ENCODE peak calls at places on chromosomes 5 and 9, in six cellular contexts. One of them, this sample, is unnamed.
A peak's percentile ranks its signal among the peaks of the same experiment; 100 is the strongest.

GRCh38 chr9:127608104-127608966 is 3.7 kb upstream of the STXBP1 start:
- DNase-seq in cardiac muscle cell: peak; percentile 52
- DNase-seq in GM12865: peak; percentile 66
- DNase-seq in uterus: peak; percentile 81
- DNase-seq in lower lobe of right lung: peak; percentile 88
- DNase-seq in A673: peak; percentile 43
- DNase-seq in this sample: peak; percentile 86

GRCh38 chr5:93404246-93404645 is 176.8 kb downstream of the NR2F1-AS1 start:
- DNase-seq in cardiac muscle cell: peak; percentile 36
- DNase-seq in GM12865: no peak
- DNase-seq in uterus: no peak
- DNase-seq in lower lobe of right lung: no peak
- DNase-seq in A673: no peak
- DNase-seq in this sample: no peak

GRCh38 chr5:164048527-164048926 is 543.1 kb downstream of the MAT2B start:
- DNase-seq in cardiac muscle cell: peak; percentile 62
- DNase-seq in GM12865: no peak
- DNase-seq in uterus: no peak
- DNase-seq in lower lobe of right lung: no peak
- DNase-seq in A673: no peak
- DNase-seq in this sample: no peak

GRCh38 chr5:43121565-43122484 is 1.1 kb downstream of the ZNF131 start:
- DNase-seq in cardiac muscle cell: peak; percentile 51
- DNase-seq in GM12865: peak; percentile 65
- DNase-seq in uterus: no peak
- DNase-seq in lower lobe of right lung: no peak
- DNase-seq in A673: peak; percentile 7
- DNase-seq in this sample: peak; percentile 32

GRCh38 chr5:149203896-149204544 is 62.7 kb downstream of the ABLIM3 start:
- DNase-seq in cardiac muscle cell: no peak
- DNase-seq in GM12865: no peak
- DNase-seq in uterus: no peak
- DNase-seq in lower lobe of right lung: no peak
- DNase-seq in A673: no peak
- DNase-seq in this sample: no peak

GRCh38 chr5:93088566-93088965 is 492.5 kb downstream of the NR2F1-AS1 start:
- DNase-seq in cardiac muscle cell: no peak
- DNase-seq in GM12865: no peak
- DNase-seq in uterus: no peak
- DNase-seq in lower lobe of right lung: no peak
- DNase-seq in A673: no peak
- DNase-seq in this sample: no peak

GRCh38 chr5:57676228-57677098 is 193.9 kb upstream of the ACTBL2 start:
- DNase-seq in cardiac muscle cell: peak; percentile 53
- DNase-seq in GM12865: no peak
- DNase-seq in uterus: no peak
- DNase-seq in lower lobe of right lung: no peak
- DNase-seq in A673: no peak
- DNase-seq in this sample: no peak

GRCh38 chr9:14542071-14542470 is 151.2 kb downstream of the ZDHHC21 start:
- DNase-seq in cardiac muscle cell: no peak
- DNase-seq in GM12865: no peak
- DNase-seq in uterus: no peak
- DNase-seq in lower lobe of right lung: no peak
- DNase-seq in A673: no peak
- DNase-seq in this sample: no peak

GRCh38 chr9:6212722-6213375 is 2.8 kb upstream of the IL33 start:
- DNase-seq in cardiac muscle cell: peak; percentile 53
- DNase-seq in GM12865: no peak
- DNase-seq in uterus: no peak
- DNase-seq in lower lobe of right lung: no peak
- DNase-seq in A673: no peak
- DNase-seq in this sample: no peak

GRCh38 chr5:101626572-101626971 is 669.5 kb downstream of the SLCO4C1 start:
- DNase-seq in cardiac muscle cell: no peak
- DNase-seq in GM12865: no peak
- DNase-seq in uterus: no peak
- DNase-seq in lower lobe of right lung: no peak
- DNase-seq in A673: peak; percentile 72
- DNase-seq in this sample: no peak

GRCh38 chr9:35749515-35750255 is 598 bp downstream of the RGP1 start:
- DNase-seq in cardiac muscle cell: no peak
- DNase-seq in GM12865: peak; percentile 59
- DNase-seq in uterus: peak; percentile 50
- DNase-seq in lower lobe of right lung: peak; percentile 67
- DNase-seq in A673: no peak
- DNase-seq in this sample: peak; percentile 50

GRCh38 chr9:37747271-37747753 is 6.3 kb upstream of the TRMT10B start:
- DNase-seq in cardiac muscle cell: peak; percentile 76
- DNase-seq in GM12865: peak; percentile 72
- DNase-seq in uterus: peak; percentile 26
- DNase-seq in lower lobe of right lung: no peak
- DNase-seq in A673: peak; percentile 74
- DNase-seq in this sample: peak; percentile 86

GRCh38 chr9:107853461-107853860 is 363.9 kb upstream of the KLF4 start:
- DNase-seq in cardiac muscle cell: no peak
- DNase-seq in GM12865: no peak
- DNase-seq in uterus: no peak
- DNase-seq in lower lobe of right lung: no peak
- DNase-seq in A673: no peak
- DNase-seq in this sample: no peak
- TF ChIP-seq CTCF in cardiac muscle cell: no peak
- TF ChIP-seq CTCF in GM12865: no peak
- TF ChIP-seq CTCF in uterus: no peak
- TF ChIP-seq CTCF in lower lobe of right lung: no peak
- TF ChIP-seq CTCF in A673: no peak
- TF ChIP-seq CTCF in this sample: no peak

GRCh38 chr9:99262949-99263418 is 40.9 kb downstream of the SEC61B start:
- DNase-seq in cardiac muscle cell: no peak
- DNase-seq in GM12865: peak; percentile 80
- DNase-seq in uterus: no peak
- DNase-seq in lower lobe of right lung: no peak
- DNase-seq in A673: no peak
- DNase-seq in this sample: peak; percentile 41

GRCh38 chr9:99266136-99267023 is 44.3 kb downstream of the SEC61B start:
- DNase-seq in cardiac muscle cell: peak; percentile 89
- DNase-seq in GM12865: peak; percentile 84
- DNase-seq in uterus: peak; percentile 42
- DNase-seq in lower lobe of right lung: peak; percentile 78
- DNase-seq in A673: peak; percentile 85
- DNase-seq in this sample: peak; percentile 64

GRCh38 chr9:99259231-99259918 is 37.3 kb downstream of the SEC61B start:
- DNase-seq in cardiac muscle cell: peak; percentile 70
- DNase-seq in GM12865: no peak
- DNase-seq in uterus: peak; percentile 65
- DNase-seq in lower lobe of right lung: peak; percentile 87
- DNase-seq in A673: no peak
- DNase-seq in this sample: peak; percentile 32

GRCh38 chr9:99261923-99262322 is 39.8 kb downstream of the SEC61B start:
- DNase-seq in cardiac muscle cell: no peak
- DNase-seq in GM12865: no peak
- DNase-seq in uterus: no peak
- DNase-seq in lower lobe of right lung: no peak
- DNase-seq in A673: no peak
- DNase-seq in this sample: no peak

DNA sequence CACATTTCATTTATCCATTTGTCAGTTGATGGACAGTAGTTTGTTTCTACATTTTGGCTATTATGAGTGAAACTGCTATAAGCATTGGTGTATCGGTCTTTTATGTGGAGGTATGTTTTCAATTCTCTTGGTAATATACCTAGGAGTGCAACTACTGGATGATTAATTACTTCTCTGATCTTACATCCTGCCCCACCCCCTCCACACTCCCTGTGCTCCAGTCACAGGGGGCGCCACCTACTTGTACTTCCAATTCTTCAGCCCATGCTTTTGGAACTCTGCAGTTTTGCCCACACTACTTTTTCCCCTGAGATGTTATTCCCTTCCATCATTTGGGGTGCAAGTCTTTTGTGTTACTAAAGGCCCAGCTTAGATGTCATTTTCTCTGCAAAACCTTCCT is 42.0 kb downstream of the SEC61B start:
- DNase-seq in cardiac muscle cell: peak; percentile 34
- DNase-seq in GM12865: peak; percentile 30
- DNase-seq in uterus: no peak
- DNase-seq in lower lobe of right lung: no peak
- DNase-seq in A673: peak; percentile 42
- DNase-seq in this sample: no peak
- TF ChIP-seq CTCF in cardiac muscle cell: peak; percentile 39
- TF ChIP-seq CTCF in GM12865: peak; percentile 3
- TF ChIP-seq CTCF in uterus: no peak
- TF ChIP-seq CTCF in lower lobe of right lung: no peak
- TF ChIP-seq CTCF in A673: peak; percentile 52
- TF ChIP-seq CTCF in this sample: no peak

DNA sequence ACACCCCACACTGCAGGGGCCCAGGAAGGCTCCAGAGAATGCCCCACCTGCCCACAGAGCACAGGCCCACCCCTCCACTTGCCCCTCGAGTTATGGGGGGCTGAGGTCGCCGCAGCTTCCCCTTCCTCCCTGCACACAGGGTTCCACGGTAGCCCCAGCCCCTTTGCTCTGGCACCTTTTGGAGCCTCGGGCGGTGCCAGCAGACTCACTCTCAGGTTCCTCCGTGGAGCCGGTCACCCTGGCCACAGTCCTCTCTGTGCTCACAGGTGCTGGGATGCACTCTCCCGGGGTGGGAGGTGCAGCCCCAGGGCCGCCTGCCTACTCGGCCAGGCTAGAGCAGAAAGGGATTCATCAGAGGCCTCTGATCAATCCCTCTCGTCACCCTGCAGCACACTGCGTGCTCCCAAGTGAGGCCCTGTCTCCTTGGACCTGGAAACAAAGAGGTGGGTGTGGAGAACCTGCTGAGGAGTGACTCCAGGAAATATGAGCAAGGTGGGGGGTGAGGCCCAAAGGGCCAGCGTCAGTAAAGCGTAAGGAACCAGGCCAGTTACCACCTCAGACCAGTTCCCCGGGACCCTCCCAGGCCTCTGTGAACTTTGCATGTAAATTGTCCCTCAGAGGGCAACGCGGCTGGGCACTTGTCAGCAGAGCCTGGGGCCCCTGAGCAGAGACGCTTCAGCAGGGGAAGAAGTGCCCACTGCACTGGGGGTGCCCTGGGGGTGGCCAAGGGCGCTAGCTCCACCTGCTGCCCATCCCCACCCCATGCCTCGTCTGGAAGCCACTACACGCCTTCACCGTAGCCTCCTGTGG is 167.8 kb downstream of the OLFM1 start:
- DNase-seq in cardiac muscle cell: no peak
- DNase-seq in GM12865: no peak
- DNase-seq in uterus: no peak
- DNase-seq in lower lobe of right lung: peak; percentile 39
- DNase-seq in A673: no peak
- DNase-seq in this sample: no peak
- TF ChIP-seq CTCF in cardiac muscle cell: no peak
- TF ChIP-seq CTCF in GM12865: no peak
- TF ChIP-seq CTCF in uterus: no peak
- TF ChIP-seq CTCF in lower lobe of right lung: no peak
- TF ChIP-seq CTCF in A673: no peak
- TF ChIP-seq CTCF in this sample: no peak

DNA sequence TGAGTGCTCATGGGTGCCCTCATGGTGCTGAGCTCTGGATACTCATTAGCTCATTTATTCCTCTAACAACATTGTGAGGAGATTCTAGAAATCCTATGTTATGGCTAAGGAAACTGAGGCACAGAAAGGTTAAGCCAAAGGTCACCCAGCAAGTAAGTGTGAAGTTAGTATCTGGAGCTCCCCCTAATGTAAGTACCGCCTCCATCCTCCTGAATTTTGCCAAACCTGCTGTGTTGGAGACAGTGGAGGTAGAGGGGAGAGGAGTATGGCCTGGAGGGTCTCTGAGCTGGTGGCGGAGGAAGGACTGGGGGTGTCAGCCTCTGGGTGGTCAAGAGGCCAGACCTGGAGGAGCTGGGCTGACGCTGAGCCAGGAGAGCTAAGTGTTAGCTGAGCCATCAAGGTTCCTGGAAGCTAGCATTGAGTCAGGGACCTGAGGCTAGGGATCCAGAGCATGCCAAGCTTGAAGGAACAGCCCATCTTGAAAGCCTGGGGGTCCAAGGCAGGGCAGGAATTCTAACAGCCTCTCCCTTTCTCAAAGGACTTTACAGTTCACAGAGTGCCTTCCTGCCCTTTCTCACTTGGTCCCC is 114.8 kb downstream of the RGS3 start:
- DNase-seq in cardiac muscle cell: no peak
- DNase-seq in GM12865: no peak
- DNase-seq in uterus: no peak
- DNase-seq in lower lobe of right lung: no peak
- DNase-seq in A673: no peak
- DNase-seq in this sample: no peak
- TF ChIP-seq CTCF in cardiac muscle cell: peak; percentile 11
- TF ChIP-seq CTCF in GM12865: no peak
- TF ChIP-seq CTCF in uterus: no peak
- TF ChIP-seq CTCF in lower lobe of right lung: no peak
- TF ChIP-seq CTCF in A673: no peak
- TF ChIP-seq CTCF in this sample: peak; percentile 18

GRCh38 chr5:110040178-110040577 is 350.5 kb downstream of the MAN2A1 start:
- DNase-seq in cardiac muscle cell: no peak
- DNase-seq in GM12865: no peak
- DNase-seq in uterus: no peak
- DNase-seq in lower lobe of right lung: no peak
- DNase-seq in A673: no peak
- DNase-seq in this sample: no peak
- TF ChIP-seq CTCF in cardiac muscle cell: no peak
- TF ChIP-seq CTCF in GM12865: no peak
- TF ChIP-seq CTCF in uterus: no peak
- TF ChIP-seq CTCF in lower lobe of right lung: no peak
- TF ChIP-seq CTCF in A673: no peak
- TF ChIP-seq CTCF in this sample: no peak

GRCh38 chr9:89317282-89317681 is 1.0 kb upstream of the SECISBP2 start:
- DNase-seq in cardiac muscle cell: no peak
- DNase-seq in GM12865: no peak
- DNase-seq in uterus: no peak
- DNase-seq in lower lobe of right lung: no peak
- DNase-seq in A673: no peak
- DNase-seq in this sample: no peak

GRCh38 chr9:89315482-89315881 is 2.8 kb upstream of the SECISBP2 start:
- DNase-seq in cardiac muscle cell: no peak
- DNase-seq in GM12865: no peak
- DNase-seq in uterus: no peak
- DNase-seq in lower lobe of right lung: no peak
- DNase-seq in A673: no peak
- DNase-seq in this sample: no peak

GRCh38 chr9:89314955-89315354 is 3.3 kb upstream of the SECISBP2 start:
- DNase-seq in cardiac muscle cell: no peak
- DNase-seq in GM12865: no peak
- DNase-seq in uterus: no peak
- DNase-seq in lower lobe of right lung: no peak
- DNase-seq in A673: no peak
- DNase-seq in this sample: no peak

GRCh38 chr9:89319015-89319905 is 960 bp downstream of the SECISBP2 start:
- DNase-seq in cardiac muscle cell: no peak
- DNase-seq in GM12865: no peak
- DNase-seq in uterus: no peak
- DNase-seq in lower lobe of right lung: no peak
- DNase-seq in A673: peak; percentile 24
- DNase-seq in this sample: no peak

GRCh38 chr9:89318123-89319014 is at the start of gene SECISBP2:
- DNase-seq in cardiac muscle cell: peak; percentile 99
- DNase-seq in GM12865: peak; percentile 97
- DNase-seq in uterus: peak; percentile 94
- DNase-seq in lower lobe of right lung: peak; percentile 97
- DNase-seq in A673: peak; percentile 98
- DNase-seq in this sample: peak; percentile 91
- TF ChIP-seq CTCF in cardiac muscle cell: peak; percentile 79
- TF ChIP-seq CTCF in GM12865: peak; percentile 61
- TF ChIP-seq CTCF in uterus: peak; percentile 73
- TF ChIP-seq CTCF in lower lobe of right lung: peak; percentile 76
- TF ChIP-seq CTCF in A673: peak; percentile 83
- TF ChIP-seq CTCF in this sample: peak; percentile 56